ENCODE peak calls at places on chromosomes 1 and 21, in four cellular contexts. Z is NT2/D1, A is H1, Y is HepG2. K is an unnamed sample.

GRCh38 chr1:81254560-81254959 is 546.2 kb upstream of the ADGRL2 start:
- DNase-seq in Z (no peak), A (peak), Y (peak), K (peak)

GRCh38 chr1:205543351-205544305 is 39.2 kb downstream of the CDK18 start:
- DNase-seq in Z (peak), A (peak), Y (peak), K (no peak)

GRCh38 chr1:96292141-96292540 is 429.4 kb upstream of the PTBP2 start:
- DNase-seq in Z (no peak), A (no peak), Y (no peak), K (no peak)

GRCh38 chr21:35616090-35616489 is 444.2 kb downstream of the SETD4 start:
- DNase-seq in Z (no peak), A (no peak), Y (no peak), K (no peak)

GRCh38 chr1:55005351-55006140 is 6.8 kb downstream of the BSND start:
- DNase-seq in Z (no peak), A (no peak), Y (no peak), K (peak)

GRCh38 chr1:27873671-27874384 is 1.5 kb downstream of the THEMIS2 start:
- DNase-seq in Z (no peak), A (no peak), Y (no peak), K (no peak)

GRCh38 chr1:85453640-85454194 is 11.2 kb downstream of the DDAH1 start:
- DNase-seq in Z (no peak), A (no peak), Y (no peak), K (no peak)

GRCh38 chr1:159089184-159089791 is 12.7 kb upstream of the AIM2 start:
- DNase-seq in Z (peak), A (no peak), Y (peak), K (peak)

DNA sequence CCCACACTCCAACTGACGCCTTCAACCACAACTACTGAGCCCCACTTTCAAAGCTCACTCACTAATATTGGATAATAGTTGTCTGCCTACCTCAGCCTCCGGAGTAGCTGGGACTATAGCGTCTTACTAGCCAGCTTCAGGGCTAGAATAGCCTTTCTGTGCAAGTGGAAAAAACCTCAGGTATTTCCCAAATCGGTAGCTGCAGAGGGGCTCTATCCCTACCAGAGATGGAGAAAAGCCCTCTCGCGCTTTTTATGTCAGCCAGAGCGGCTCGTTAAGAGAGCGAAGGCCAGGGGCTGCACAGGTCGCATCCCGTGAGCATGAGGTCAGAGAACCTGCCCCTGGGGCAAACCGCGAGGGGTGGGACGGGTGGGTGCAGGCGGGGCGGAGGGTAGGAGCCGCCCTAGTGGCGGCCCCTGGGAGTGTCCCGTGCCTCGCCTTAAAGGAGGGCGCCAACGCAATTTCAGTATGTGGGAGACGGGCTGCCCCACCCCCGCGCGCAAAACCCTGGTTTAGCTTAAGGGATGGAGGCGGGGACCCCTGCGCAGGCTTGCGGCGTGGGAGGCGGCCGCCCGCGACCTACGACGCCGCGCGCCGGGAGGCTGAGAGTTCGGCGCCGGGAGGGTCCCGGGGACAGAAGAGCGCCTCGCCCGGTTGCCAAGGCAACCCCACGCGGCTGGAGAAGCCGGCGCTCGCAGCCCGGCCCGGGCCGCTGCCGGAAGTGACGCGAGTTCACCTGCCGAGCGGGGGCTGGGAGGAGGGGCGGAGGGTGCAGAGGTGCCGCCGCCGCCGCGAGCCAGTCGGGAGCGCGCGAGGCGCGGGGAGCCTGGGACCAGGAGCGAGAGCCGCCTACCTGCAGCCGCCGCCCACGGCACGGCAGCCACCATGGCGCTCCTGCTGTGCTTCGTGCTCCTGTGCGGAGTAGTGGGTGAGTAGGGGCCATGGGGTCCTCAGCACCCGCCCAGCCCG is at the start of gene CXADR:
- DNase-seq in Z (peak), A (peak), Y (peak), K (peak)
- TF ChIP-seq SUZ12 in Z (no peak), A (no peak), Y (no peak), K (no peak)

GRCh38 chr1:234716907-234717375 is 107.0 kb upstream of the IRF2BP2 start:
- DNase-seq in Z (no peak), A (no peak), Y (peak), K (no peak)
- TF ChIP-seq SUZ12 in Z (no peak), A (no peak), Y (no peak), K (no peak)

DNA sequence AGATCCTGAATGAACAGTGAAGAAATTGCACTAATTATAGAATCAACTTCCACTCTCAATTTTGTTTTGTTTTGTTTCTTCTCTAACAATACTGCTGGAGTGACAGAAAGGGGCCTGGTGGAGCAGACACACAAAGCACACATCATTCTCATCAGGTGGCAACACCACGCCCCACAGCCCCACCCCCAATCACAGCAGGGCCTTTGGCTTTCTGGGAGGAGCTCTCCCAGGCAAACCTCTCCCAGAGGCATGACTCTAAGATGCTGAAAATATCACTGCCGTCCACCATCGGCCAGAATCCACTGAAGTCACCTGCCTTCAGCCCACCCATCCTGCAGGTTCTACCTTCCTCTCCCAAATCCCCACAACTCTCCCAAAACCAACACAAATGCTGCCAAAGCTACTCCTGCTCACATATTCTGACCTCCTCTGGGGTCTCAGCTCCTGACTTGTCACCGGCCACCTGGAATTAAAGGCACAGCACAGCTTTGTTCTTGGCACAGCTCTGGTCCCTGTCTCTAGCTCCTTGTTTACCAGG is 120.7 kb downstream of the GRIK3 start:
- DNase-seq in Z (no peak), A (no peak), Y (no peak), K (no peak)
- TF ChIP-seq SUZ12 in Z (no peak), A (no peak), Y (no peak), K (no peak)

GRCh38 chr1:185860316-185860715 is 126.1 kb downstream of the HMCN1 start:
- DNase-seq in Z (no peak), A (no peak), Y (no peak), K (no peak)

GRCh38 chr1:185853739-185854138 is 119.5 kb downstream of the HMCN1 start:
- DNase-seq in Z (no peak), A (no peak), Y (no peak), K (no peak)

GRCh38 chr1:185860876-185861275 is 126.7 kb downstream of the HMCN1 start:
- DNase-seq in Z (no peak), A (no peak), Y (no peak), K (no peak)

GRCh38 chr1:185856482-185856881 is 122.3 kb downstream of the HMCN1 start:
- DNase-seq in Z (no peak), A (no peak), Y (no peak), K (no peak)

DNA sequence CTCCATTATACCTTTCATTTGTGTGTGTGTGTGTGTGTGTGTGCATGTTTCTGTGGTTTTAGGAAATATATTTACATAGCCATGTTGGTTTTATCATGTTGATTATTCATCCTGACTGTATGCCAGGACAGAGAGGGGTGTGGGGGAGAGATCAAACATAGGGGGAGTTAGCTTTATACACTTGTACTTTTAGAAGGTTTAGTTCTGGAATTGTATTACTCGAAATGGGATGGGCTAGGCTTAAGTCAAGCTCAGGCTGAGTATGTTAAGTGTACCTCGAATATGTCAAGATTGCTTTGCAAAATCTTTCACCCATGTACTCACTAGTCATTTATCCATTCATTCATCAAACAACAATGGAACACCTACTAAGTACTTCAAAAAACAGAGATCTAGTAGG is 123.3 kb downstream of the HMCN1 start:
- DNase-seq in Z (no peak), A (no peak), Y (no peak), K (no peak)
- TF ChIP-seq SUZ12 in Z (no peak), A (no peak), Y (no peak), K (no peak)

DNA sequence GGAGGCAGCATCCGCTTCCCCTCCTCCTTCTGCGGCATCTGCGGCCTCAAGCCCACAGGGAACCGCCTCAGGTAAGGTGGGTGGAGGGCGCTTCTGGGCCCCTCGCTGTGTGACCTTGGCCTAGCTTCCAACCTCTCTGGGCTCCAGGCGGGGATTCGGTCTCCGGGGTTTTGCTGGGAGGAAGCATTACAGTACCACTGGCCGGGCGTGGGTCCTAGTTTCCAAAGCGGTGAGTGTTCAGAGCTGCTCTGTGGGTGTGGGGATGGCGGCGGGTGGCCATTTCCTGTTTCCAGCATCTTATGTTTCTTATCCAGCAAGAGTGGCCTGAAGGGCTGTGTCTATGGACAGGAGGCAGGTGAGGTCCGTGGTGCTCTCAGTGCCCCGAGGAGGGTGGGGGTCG is 11.6 kb downstream of the FAAH start:
- DNase-seq in Z (no peak), A (no peak), Y (no peak), K (no peak)
- TF ChIP-seq SUZ12 in Z (no peak), A (no peak), Y (no peak), K (no peak)

GRCh38 chr1:153040950-153041631 is at the start of gene SPRR2D:
- DNase-seq in Z (no peak), A (no peak), Y (no peak), K (no peak)
- TF ChIP-seq SUZ12 in Z (no peak), A (no peak), Y (no peak), K (no peak)

GRCh38 chr21:36965720-36966065 is 776 bp downstream of the HLCS start:
- DNase-seq in Z (no peak), A (no peak), Y (no peak), K (no peak)

GRCh38 chr21:36966846-36967657 is 583 bp upstream of the HLCS start:
- DNase-seq in Z (no peak), A (no peak), Y (no peak), K (no peak)

GRCh38 chr21:36964832-36965719 is 1.4 kb downstream of the HLCS start:
- DNase-seq in Z (no peak), A (no peak), Y (no peak), K (no peak)

GRCh38 chr21:36964398-36964797 is 2.1 kb downstream of the HLCS start:
- DNase-seq in Z (no peak), A (no peak), Y (no peak), K (no peak)

DNA sequence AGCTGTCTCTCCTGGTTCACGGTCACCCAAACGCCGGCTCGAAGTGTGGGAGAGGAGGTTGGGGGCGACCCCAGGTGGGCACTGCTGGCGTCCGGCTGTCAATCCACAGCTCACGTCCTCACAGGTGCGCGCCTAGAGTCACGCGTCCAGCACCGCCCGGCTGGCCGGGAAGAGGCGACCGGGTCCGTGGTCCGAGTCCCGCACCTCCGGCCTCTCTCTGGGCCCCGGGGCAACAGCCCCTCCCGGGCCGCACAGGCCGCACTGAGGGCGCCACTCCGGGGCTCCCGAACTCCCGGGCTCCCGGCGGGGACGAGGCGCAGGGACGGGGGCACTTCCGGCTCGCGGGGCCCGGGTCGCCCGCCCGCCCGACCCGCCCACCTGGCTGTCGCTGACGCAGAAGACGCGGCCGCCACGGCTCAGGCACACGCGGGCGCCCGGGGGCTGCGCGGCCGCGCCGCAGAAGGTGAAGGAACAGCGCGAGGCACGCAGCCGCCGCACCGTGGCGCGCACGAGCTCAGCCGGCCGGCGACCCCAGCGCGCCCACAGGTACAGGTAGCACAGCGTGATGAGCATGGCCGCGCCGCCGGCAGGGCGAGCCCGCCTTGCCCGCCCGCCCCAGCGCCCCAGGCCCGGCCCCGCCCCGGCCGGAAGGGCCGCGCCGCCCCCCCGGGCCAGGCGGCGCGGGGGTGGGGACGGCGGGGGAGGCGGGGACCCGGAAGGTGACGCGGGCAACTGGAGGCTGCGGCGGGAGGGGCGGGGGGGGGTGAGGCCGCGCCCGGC is at the start of gene HLCS:
- DNase-seq in Z (peak), A (no peak), Y (peak), K (peak)
- TF ChIP-seq SUZ12 in Z (no peak), A (no peak), Y (no peak), K (no peak)

GRCh38 chr1:168585191-168585590 is 8.8 kb downstream of the XCL1 start:
- DNase-seq in Z (no peak), A (no peak), Y (no peak), K (no peak)

GRCh38 chr1:168585937-168586336 is 9.5 kb downstream of the XCL1 start:
- DNase-seq in Z (no peak), A (no peak), Y (no peak), K (no peak)

GRCh38 chr1:168583571-168583970 is 7.2 kb downstream of the XCL1 start:
- DNase-seq in Z (no peak), A (no peak), Y (no peak), K (no peak)

GRCh38 chr1:168581799-168582572 is 5.6 kb downstream of the XCL1 start:
- DNase-seq in Z (no peak), A (no peak), Y (no peak), K (no peak)

GRCh38 chr1:168582690-168583325 is 6.4 kb downstream of the XCL1 start:
- DNase-seq in Z (no peak), A (no peak), Y (no peak), K (no peak)
- TF ChIP-seq SUZ12 in Z (no peak), A (no peak), Y (no peak), K (no peak)

GRCh38 chr1:215131291-215131690 is 48.8 kb downstream of the KCNK2 start:
- DNase-seq in Z (no peak), A (no peak), Y (no peak), K (no peak)

GRCh38 chr1:215137985-215138384 is 55.4 kb downstream of the KCNK2 start:
- DNase-seq in Z (no peak), A (no peak), Y (no peak), K (no peak)

GRCh38 chr1:215133532-215133931 is 51.0 kb downstream of the KCNK2 start:
- DNase-seq in Z (no peak), A (no peak), Y (no peak), K (no peak)

GRCh38 chr1:215128514-215128913 is 46.0 kb downstream of the KCNK2 start:
- DNase-seq in Z (no peak), A (no peak), Y (no peak), K (no peak)

DNA sequence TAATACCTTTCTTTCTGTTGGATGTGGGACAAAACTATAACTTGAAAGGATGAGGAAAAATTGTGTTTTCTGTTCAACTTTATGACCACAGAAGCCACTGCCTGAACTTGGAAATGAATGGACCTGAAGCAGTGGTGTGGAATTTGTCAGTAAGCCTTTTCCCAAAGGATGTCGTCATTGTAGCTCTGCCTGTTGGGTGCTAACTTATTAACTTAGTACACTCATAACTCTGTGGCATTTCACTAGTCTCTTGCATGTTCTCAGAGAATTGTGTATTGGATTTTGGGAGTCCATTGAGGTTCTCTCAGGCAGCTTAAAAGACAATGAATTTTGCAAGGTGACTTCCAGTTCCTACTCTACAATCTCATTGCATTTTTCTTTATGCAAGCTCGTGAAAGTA is 49.6 kb downstream of the KCNK2 start:
- DNase-seq in Z (no peak), A (no peak), Y (no peak), K (no peak)
- TF ChIP-seq SUZ12 in Z (no peak), A (no peak), Y (no peak), K (no peak)

GRCh38 chr1:50196081-50196480 is 87.4 kb downstream of the ELAVL4 start:
- DNase-seq in Z (no peak), A (no peak), Y (no peak), K (no peak)
- TF ChIP-seq SUZ12 in Z (no peak), A (no peak), Y (no peak), K (no peak)

K was measured in HEK293T.